ENCODE peak calls at places on chromosome 10, in eight cellular contexts. J is AG04450; Q is stimulated activated CD8-positive, alpha-beta memory T cell treated with anti-CD3 and anti-CD28 coated beads, Interleukin-15, amount 100 ng/mL, for 24 hours; R is T-helper 17 cell; I is activated T-cell treated with anti-CD3 and anti-CD28 coated beads for 1 hour; D is activated CD4-positive, alpha-beta T cell treated with anti-CD3 and anti-CD28 coated beads, Interleukin-2, amount 50 U/mL, for 4 hours; G is H7; V is mesothelial cell of epicardium. X is an unnamed sample.
A peak's percentile ranks its signal among the peaks of the same experiment; 100 is the strongest.

GRCh38 chr10:112535432-112536038 is 88.5 kb downstream of the VTI1A start:
- DNase-seq in V (no peak), I (no peak), D (no peak), G (no peak), J (no peak), Q (no peak), R (no peak), X (no peak)

GRCh38 chr10:6091630-6092029 is 2.8 kb downstream of the RBM17 start:
- DNase-seq in D (no peak), R (no peak), J (no peak), Q (no peak), G (no peak), V (no peak), I (no peak), X (no peak)

GRCh38 chr10:74051729-74052342 is 53.9 kb downstream of the VCL start:
- DNase-seq in J (no peak), R (no peak), Q (no peak), D (no peak), V (no peak), I (no peak), G (no peak), X (no peak)

GRCh38 chr10:5538892-5539651 is 14.3 kb downstream of the CALML3 start:
- DNase-seq in R (no peak), D (no peak), J (no peak), Q (no peak), G (no peak), I (no peak), V (no peak), X (no peak)

GRCh38 chr10:42987575-42987974 is 89.3 kb upstream of the RET start:
- DNase-seq in R (no peak), Q (no peak), I (no peak), D (no peak), J (no peak), G (peak; percentile 22), V (no peak), X (no peak)

GRCh38 chr10:104254493-104255243 is at the start of gene GSTO1:
- DNase-seq in I (peak; percentile 30), R (no peak), V (peak; percentile 57), J (peak; percentile 46), D (peak; percentile 22), G (peak; percentile 82), Q (no peak), X (peak; percentile 50)

GRCh38 chr10:77041636-77042258 is 595.9 kb downstream of the KCNMA1 start:
- DNase-seq in V (no peak), D (no peak), I (no peak), R (no peak), Q (no peak), J (no peak), G (no peak), X (peak; percentile 0)

GRCh38 chr10:78318305-78318704 is 284.6 kb downstream of the RPS24 start:
- DNase-seq in J (no peak), Q (no peak), V (peak; percentile 29), I (no peak), G (no peak), R (no peak), D (no peak), X (no peak)

GRCh38 chr10:46223626-46224413 is 63.0 kb upstream of the ANTXRL start:
- DNase-seq in Q (no peak), D (no peak), G (no peak), V (no peak), I (no peak), J (no peak), R (no peak), X (no peak)

GRCh38 chr10:117541405-117541908 is 1.1 kb upstream of the EMX2 start:
- DNase-seq in J (no peak), D (no peak), I (no peak), V (peak; percentile 52), R (no peak), Q (no peak), G (peak; percentile 84), X (no peak)